ENCODE peak calls at places on chromosome 2, in nine cellular contexts. One of them, this sample, is unnamed.
A peak's percentile ranks its signal among the peaks of the same experiment; 100 is the strongest.

GRCh38 chr2:10526281-10526680 is 78.2 kb upstream of the ODC1 start:
- DNase-seq in tibial nerve: no peak
- DNase-seq in K562: no peak
- DNase-seq in body of pancreas: no peak
- DNase-seq in endothelial cell of umbilical vein: no peak
- DNase-seq in uterus: no peak
- DNase-seq in upper lobe of left lung: peak; percentile 12
- DNase-seq in adrenal gland: no peak
- DNase-seq in IMR-90: no peak
- DNase-seq in this sample: no peak

GRCh38 chr2:29463181-29463900 is 348.1 kb downstream of the CLIP4 start:
- DNase-seq in adrenal gland: no peak
- DNase-seq in K562: no peak
- DNase-seq in IMR-90: peak; percentile 88
- DNase-seq in body of pancreas: no peak
- DNase-seq in tibial nerve: no peak
- DNase-seq in endothelial cell of umbilical vein: no peak
- DNase-seq in upper lobe of left lung: no peak
- DNase-seq in uterus: no peak
- DNase-seq in this sample: no peak

GRCh38 chr2:217142649-217143266 is 282.9 kb upstream of the TNP1 start:
- DNase-seq in uterus: no peak
- DNase-seq in K562: no peak
- DNase-seq in upper lobe of left lung: no peak
- DNase-seq in endothelial cell of umbilical vein: peak; percentile 46
- DNase-seq in IMR-90: no peak
- DNase-seq in body of pancreas: peak; percentile 56
- DNase-seq in adrenal gland: peak; percentile 54
- DNase-seq in tibial nerve: no peak
- DNase-seq in this sample: peak; percentile 10

GRCh38 chr2:30675758-30676157 is 131.5 kb downstream of the CAPN13 start:
- DNase-seq in upper lobe of left lung: no peak
- DNase-seq in body of pancreas: no peak
- DNase-seq in uterus: no peak
- DNase-seq in K562: no peak
- DNase-seq in adrenal gland: no peak
- DNase-seq in endothelial cell of umbilical vein: no peak
- DNase-seq in IMR-90: no peak
- DNase-seq in tibial nerve: no peak
- DNase-seq in this sample: no peak

GRCh38 chr2:232435805-232436204 is 20.1 kb upstream of the ALPI start:
- DNase-seq in adrenal gland: no peak
- DNase-seq in upper lobe of left lung: peak; percentile 8
- DNase-seq in IMR-90: no peak
- DNase-seq in tibial nerve: no peak
- DNase-seq in uterus: no peak
- DNase-seq in K562: no peak
- DNase-seq in body of pancreas: no peak
- DNase-seq in endothelial cell of umbilical vein: no peak
- DNase-seq in this sample: no peak

GRCh38 chr2:105814291-105814940 is 69.7 kb downstream of the NCK2 start:
- DNase-seq in uterus: no peak
- DNase-seq in adrenal gland: peak; percentile 54
- DNase-seq in tibial nerve: no peak
- DNase-seq in IMR-90: no peak
- DNase-seq in upper lobe of left lung: no peak
- DNase-seq in K562: no peak
- DNase-seq in endothelial cell of umbilical vein: no peak
- DNase-seq in body of pancreas: no peak
- DNase-seq in this sample: no peak

GRCh38 chr2:7037340-7038333 is 120.4 kb downstream of the RNF144A start:
- DNase-seq in uterus: peak; percentile 68
- DNase-seq in body of pancreas: peak; percentile 83
- DNase-seq in tibial nerve: peak; percentile 45
- DNase-seq in upper lobe of left lung: peak; percentile 68
- DNase-seq in K562: peak; percentile 68
- DNase-seq in adrenal gland: peak; percentile 79
- DNase-seq in endothelial cell of umbilical vein: peak; percentile 52
- DNase-seq in IMR-90: peak; percentile 54
- DNase-seq in this sample: peak; percentile 72

GRCh38 chr2:25955869-25956535 is 26.3 kb downstream of the KIF3C start:
- DNase-seq in body of pancreas: no peak
- DNase-seq in adrenal gland: no peak
- DNase-seq in uterus: no peak
- DNase-seq in upper lobe of left lung: no peak
- DNase-seq in endothelial cell of umbilical vein: no peak
- DNase-seq in K562: no peak
- DNase-seq in IMR-90: no peak
- DNase-seq in tibial nerve: no peak
- DNase-seq in this sample: no peak

GRCh38 chr2:38255211-38255610 is 121.9 kb downstream of the ATL2 start:
- DNase-seq in body of pancreas: no peak
- DNase-seq in upper lobe of left lung: no peak
- DNase-seq in IMR-90: no peak
- DNase-seq in K562: no peak
- DNase-seq in adrenal gland: no peak
- DNase-seq in uterus: no peak
- DNase-seq in endothelial cell of umbilical vein: no peak
- DNase-seq in tibial nerve: no peak
- DNase-seq in this sample: no peak

GRCh38 chr2:27870724-27871123 is 19.5 kb downstream of the RBKS start:
- DNase-seq in tibial nerve: no peak
- DNase-seq in uterus: no peak
- DNase-seq in adrenal gland: no peak
- DNase-seq in upper lobe of left lung: no peak
- DNase-seq in endothelial cell of umbilical vein: no peak
- DNase-seq in IMR-90: no peak
- DNase-seq in K562: no peak
- DNase-seq in body of pancreas: no peak
- DNase-seq in this sample: no peak

GRCh38 chr2:35099345-35099744 is 1256.2 kb upstream of the CRIM1 start:
- DNase-seq in uterus: no peak
- DNase-seq in endothelial cell of umbilical vein: no peak
- DNase-seq in upper lobe of left lung: no peak
- DNase-seq in K562: no peak
- DNase-seq in IMR-90: no peak
- DNase-seq in body of pancreas: no peak
- DNase-seq in adrenal gland: no peak
- DNase-seq in tibial nerve: no peak
- DNase-seq in this sample: no peak

GRCh38 chr2:220469201-220469600 is 841.8 kb downstream of the SLC4A3 start:
- DNase-seq in endothelial cell of umbilical vein: no peak
- DNase-seq in adrenal gland: no peak
- DNase-seq in uterus: no peak
- DNase-seq in upper lobe of left lung: no peak
- DNase-seq in IMR-90: peak; percentile 80
- DNase-seq in K562: no peak
- DNase-seq in tibial nerve: no peak
- DNase-seq in body of pancreas: no peak
- DNase-seq in this sample: no peak

GRCh38 chr2:42794271-42795046 is 2.1 kb upstream of the HAAO start:
- DNase-seq in upper lobe of left lung: no peak
- DNase-seq in uterus: no peak
- DNase-seq in adrenal gland: no peak
- DNase-seq in body of pancreas: peak; percentile 77
- DNase-seq in IMR-90: no peak
- DNase-seq in K562: peak; percentile 36
- DNase-seq in endothelial cell of umbilical vein: no peak
- DNase-seq in tibial nerve: no peak
- DNase-seq in this sample: peak; percentile 34
- TF ChIP-seq CTCF in upper lobe of left lung: no peak
- TF ChIP-seq CTCF in uterus: no peak
- TF ChIP-seq CTCF in adrenal gland: no peak
- TF ChIP-seq CTCF in body of pancreas: peak; percentile 27
- TF ChIP-seq CTCF in IMR-90: no peak
- TF ChIP-seq CTCF in K562: peak; percentile 61
- TF ChIP-seq CTCF in endothelial cell of umbilical vein: peak; percentile 7
- TF ChIP-seq CTCF in tibial nerve: no peak
- TF ChIP-seq CTCF in this sample: no peak

GRCh38 chr2:231263118-231263831 is 64.8 kb downstream of the ARMC9 start:
- DNase-seq in K562: no peak
- DNase-seq in adrenal gland: no peak
- DNase-seq in uterus: no peak
- DNase-seq in body of pancreas: peak; percentile 58
- DNase-seq in IMR-90: peak; percentile 74
- DNase-seq in upper lobe of left lung: no peak
- DNase-seq in tibial nerve: no peak
- DNase-seq in endothelial cell of umbilical vein: no peak
- DNase-seq in this sample: no peak
- H3K36me3 ChIP-seq in K562: no peaks in the 10 kb centered on the region
- H3K36me3 ChIP-seq in adrenal gland: peaks cover 17% of the 10 kb centered on the region
- H3K36me3 ChIP-seq in uterus: no peaks in the 10 kb centered on the region
- H3K36me3 ChIP-seq in body of pancreas: peaks cover 4% of the 10 kb centered on the region
- H3K36me3 ChIP-seq in IMR-90: peaks cover 38% of the 10 kb centered on the region
- H3K36me3 ChIP-seq in upper lobe of left lung: peaks cover 2% of the 10 kb centered on the region
- H3K36me3 ChIP-seq in tibial nerve: no peaks in the 10 kb centered on the region
- H3K36me3 ChIP-seq in endothelial cell of umbilical vein: no peaks in the 10 kb centered on the region
- H3K36me3 ChIP-seq in this sample: no peaks in the 10 kb centered on the region

DNA sequence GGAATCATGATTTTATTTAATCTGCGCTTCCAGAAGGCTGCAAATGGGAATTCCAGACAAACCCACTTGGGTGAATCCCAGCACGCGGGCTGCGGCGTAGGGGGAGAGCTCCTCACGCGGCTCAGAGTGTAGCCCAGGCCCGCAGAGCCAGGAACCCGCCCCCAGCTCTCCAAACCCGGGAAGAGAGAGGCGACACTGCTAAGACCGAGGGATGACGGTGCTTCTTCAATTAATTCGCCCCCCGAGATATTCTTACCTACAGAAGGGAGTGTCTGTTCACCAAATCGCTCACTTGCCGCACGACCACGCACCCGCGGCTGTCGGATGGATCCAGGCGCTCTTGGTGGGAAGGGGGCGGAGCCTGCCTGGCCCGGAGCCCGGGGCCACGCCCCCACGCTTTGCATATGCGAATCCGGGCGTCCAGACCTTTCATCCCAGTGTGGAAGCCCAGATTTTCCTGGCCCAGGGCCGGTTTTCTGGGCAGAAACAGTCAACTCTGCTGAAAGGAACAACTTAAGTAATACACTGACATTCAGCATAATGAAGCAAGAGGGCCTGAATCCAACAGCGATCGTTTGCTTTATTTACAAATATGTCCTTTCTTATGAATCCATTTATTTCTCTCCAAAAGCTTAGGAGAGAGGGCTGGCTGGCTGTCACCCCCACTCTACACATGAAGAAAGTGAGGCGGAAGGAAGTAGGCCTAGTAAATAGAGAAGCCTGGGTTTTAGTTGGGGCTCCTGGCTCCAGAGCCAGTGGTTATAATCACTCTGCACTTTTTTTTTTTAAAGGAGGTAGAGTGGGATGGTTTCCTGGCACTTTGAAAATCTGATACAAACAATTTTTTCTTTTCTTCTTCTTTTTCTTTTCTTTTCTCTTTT is at the start of gene SLC19A3:
- DNase-seq in adrenal gland: peak; percentile 75
- DNase-seq in uterus: peak; percentile 72
- DNase-seq in upper lobe of left lung: peak; percentile 91
- DNase-seq in K562: peak; percentile 66
- DNase-seq in endothelial cell of umbilical vein: peak; percentile 80
- DNase-seq in body of pancreas: peak; percentile 90
- DNase-seq in IMR-90: peak; percentile 50
- DNase-seq in tibial nerve: peak; percentile 75
- DNase-seq in this sample: peak; percentile 93
- TF ChIP-seq POLR2A in adrenal gland: no peak
- TF ChIP-seq POLR2A in uterus: no peak
- TF ChIP-seq POLR2A in upper lobe of left lung: no peak
- TF ChIP-seq POLR2A in K562: no peak
- TF ChIP-seq POLR2A in endothelial cell of umbilical vein: no peak
- TF ChIP-seq POLR2A in body of pancreas: no peak
- TF ChIP-seq POLR2A in IMR-90: no peak
- TF ChIP-seq POLR2A in tibial nerve: no peak
- TF ChIP-seq POLR2A in this sample: no peak

DNA sequence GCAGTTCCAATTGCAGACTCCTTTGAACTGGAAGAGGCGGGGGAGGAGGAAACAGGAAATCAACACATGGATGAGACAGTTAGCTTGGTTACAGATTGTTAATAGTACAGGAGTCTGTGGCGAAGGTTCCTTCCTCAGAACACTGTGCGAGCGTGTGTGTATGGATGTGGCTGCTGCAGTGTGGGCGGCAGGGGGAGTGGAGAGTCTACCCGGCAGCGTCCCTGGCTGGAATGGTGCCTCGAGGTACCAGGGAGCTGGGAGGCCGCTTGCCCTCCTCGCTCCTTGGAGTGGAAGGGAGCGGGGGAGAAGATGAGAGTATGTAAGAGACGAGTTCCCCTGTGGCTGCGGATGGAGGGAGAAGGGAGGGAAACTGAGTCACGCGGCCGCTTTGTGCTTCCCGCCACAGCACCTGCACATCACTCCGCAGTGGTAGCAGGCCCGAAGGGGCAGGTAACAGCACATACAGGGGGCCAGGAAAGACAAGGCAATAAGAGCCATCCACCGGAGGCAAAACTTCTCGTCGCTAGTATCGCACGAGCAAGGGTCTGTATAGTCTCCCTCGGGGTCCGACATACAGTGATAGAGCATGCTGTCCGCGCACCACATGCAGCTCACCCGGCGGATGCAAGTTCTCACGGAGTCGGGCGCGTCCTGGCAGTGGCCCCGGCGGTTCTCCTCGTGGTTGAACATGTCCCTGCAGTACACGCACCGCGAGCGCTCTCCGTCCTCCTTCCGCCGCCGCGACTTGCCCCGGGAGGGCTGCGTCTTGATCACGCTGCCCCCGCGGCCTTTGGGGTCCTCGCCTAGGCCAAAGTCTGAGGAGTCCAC is 85.7 kb downstream of the ACTR2 start:
- DNase-seq in upper lobe of left lung: no peak
- DNase-seq in adrenal gland: no peak
- DNase-seq in endothelial cell of umbilical vein: no peak
- DNase-seq in K562: no peak
- DNase-seq in body of pancreas: no peak
- DNase-seq in IMR-90: no peak
- DNase-seq in tibial nerve: no peak
- DNase-seq in uterus: no peak
- DNase-seq in this sample: no peak
- TF ChIP-seq CTCF in upper lobe of left lung: no peak
- TF ChIP-seq CTCF in adrenal gland: no peak
- TF ChIP-seq CTCF in endothelial cell of umbilical vein: no peak
- TF ChIP-seq CTCF in K562: no peak
- TF ChIP-seq CTCF in body of pancreas: no peak
- TF ChIP-seq CTCF in IMR-90: no peak
- TF ChIP-seq CTCF in tibial nerve: no peak
- TF ChIP-seq CTCF in uterus: no peak
- TF ChIP-seq CTCF in this sample: no peak